ENCODE peak calls at places on chromosomes 2 and 18, in eight cellular contexts. H is mesothelial cell of epicardium; J is heart left ventricle; E is activated CD8-positive, alpha-beta memory T cell treated with anti-CD3 and anti-CD28 coated beads, Interleukin-2, amount 10 ng/mL, durations not matched to agents 7 days and 5 days; L is stimulated activated CD4-positive, alpha-beta T cell treated with anti-CD3 and anti-CD28 coated beads, Interleukin-12 subunit alpha, Interleukin-12 subunit beta, amount 100 ng/mL, for 24 hours; B is fibroblast of mammary gland; D is upper lobe of right lung; P is mesendoderm. X is an unnamed sample.

GRCh38 chr2:34408100-34408499 is 809.0 kb upstream of the FAM98A start:
- DNase-seq in P (no peak), D (no peak), B (no peak), E (no peak), H (no peak), L (no peak), J (no peak), X (no peak)

GRCh38 chr2:121858406-121858805 is 103.0 kb downstream of the TSN start:
- DNase-seq in L (no peak), D (no peak), B (peak; percentile 59), H (no peak), E (no peak), P (no peak), J (no peak), X (no peak)

GRCh38 chr18:50879302-50880107 is 587 bp downstream of the ME2 start:
- DNase-seq in L (no peak), B (peak; percentile 43), H (no peak), P (peak; percentile 69), J (no peak), E (peak; percentile 53), D (peak; percentile 81), X (no peak)

GRCh38 chr2:191783416-191783815 is 63.5 kb downstream of the CAVIN2 start:
- DNase-seq in P (no peak), H (no peak), J (no peak), B (no peak), L (no peak), E (no peak), D (no peak), X (no peak)

GRCh38 chr2:46299365-46300263 is 2.4 kb downstream of the EPAS1 start:
- DNase-seq in L (no peak), J (peak; percentile 75), H (no peak), P (peak; percentile 67), B (peak; percentile 79), D (peak; percentile 87), E (no peak), X (peak; percentile 43)

GRCh38 chr2:120939595-120940318 is 204.1 kb downstream of the GLI2 start:
- DNase-seq in L (no peak), P (peak; percentile 85), H (no peak), D (no peak), B (peak; percentile 89), J (no peak), E (no peak), X (no peak)

GRCh38 chr18:35178260-35178659 is 62.6 kb upstream of the ZNF397 start:
- DNase-seq in H (no peak), L (no peak), J (no peak), B (peak; percentile 90), P (no peak), D (no peak), E (peak; percentile 57), X (no peak)

GRCh38 chr2:9307505-9307904 is 100.9 kb downstream of the ASAP2 start:
- DNase-seq in H (no peak), E (no peak), D (no peak), J (no peak), P (no peak), L (no peak), B (no peak), X (no peak)

GRCh38 chr2:201654611-201655384 is 11.5 kb upstream of the TMEM237 start:
- DNase-seq in P (no peak), B (peak; percentile 78), E (no peak), H (no peak), D (no peak), J (no peak), L (no peak), X (no peak)

GRCh38 chr18:58581265-58581664 is 47.6 kb downstream of the ALPK2 start:
- DNase-seq in P (peak; percentile 83), J (no peak), E (no peak), H (no peak), B (peak; percentile 96), D (no peak), L (no peak), X (no peak)

GRCh38 chr2:235533616-235534385 is 40.0 kb downstream of the AGAP1 start:
- DNase-seq in E (no peak), P (no peak), B (no peak), J (peak; percentile 36), D (peak; percentile 61), H (no peak), L (no peak), X (no peak)

GRCh38 chr2:187313831-187314230 is 134.2 kb downstream of the CALCRL start:
- DNase-seq in H (no peak), D (no peak), J (no peak), P (no peak), B (peak; percentile 74), L (no peak), E (no peak), X (no peak)

GRCh38 chr2:139990646-139991335 is 1210.6 kb upstream of the NXPH2 start:
- DNase-seq in D (no peak), J (no peak), H (no peak), B (no peak), L (no peak), E (no peak), P (no peak), X (no peak)

GRCh38 chr2:121897335-121897970 is 142.0 kb downstream of the TSN start:
- DNase-seq in B (peak; percentile 55), D (no peak), J (no peak), L (no peak), P (peak; percentile 76), E (no peak), H (no peak), X (peak; percentile 16)

GRCh38 chr2:46487667-46488333 is 8.4 kb downstream of the TMEM247 start:
- DNase-seq in D (peak; percentile 83), B (peak; percentile 84), L (no peak), P (peak; percentile 61), E (no peak), J (peak; percentile 87), H (no peak), X (no peak)

GRCh38 chr2:79849241-79849640 is 336.4 kb downstream of the CTNNA2 start:
- DNase-seq in E (no peak), J (no peak), L (no peak), H (no peak), P (no peak), B (no peak), D (no peak), X (no peak)